ENCODE peak calls at places on chromosomes 11 and 22, in four cellular contexts. H, J, I and P are unnamed samples.

GRCh38 chr22:44664149-44664548 is 37.9 kb upstream of the PRR5 start:
- DNase-seq in I (no peak), H (no peak), J (no peak), P (peak)

GRCh38 chr11:103234974-103235373 is 125.7 kb downstream of the DYNC2H1 start:
- DNase-seq in J (no peak), H (no peak), I (no peak), P (no peak)

GRCh38 chr22:23894710-23895598 is 771 bp downstream of the MIF start:
- DNase-seq in J (peak), I (peak), H (peak), P (peak)

GRCh38 chr11:3202759-3203158 is 15.9 kb downstream of the MRGPRG start:
- DNase-seq in I (no peak), H (no peak), J (no peak), P (peak)

GRCh38 chr11:117794772-117795629 is 2.0 kb downstream of the DSCAML1 start:
- DNase-seq in I (no peak), J (no peak), H (no peak), P (no peak)

GRCh38 chr22:22397292-22397870 is 111.2 kb downstream of the ZNF280B start:
- DNase-seq in I (peak), H (peak), J (peak), P (no peak)

GRCh38 chr11:43515090-43515489 is 156.4 kb downstream of the TTC17 start:
- DNase-seq in J (peak), H (peak), I (no peak), P (peak)

GRCh38 chr11:118785362-118785761 is 5.6 kb downstream of the DDX6 start:
- DNase-seq in J (no peak), H (peak), I (no peak), P (no peak)

GRCh38 chr22:24997023-24997422 is 44.5 kb downstream of the KIAA1671 start:
- DNase-seq in I (no peak), H (no peak), J (no peak), P (no peak)

GRCh38 chr11:17494019-17494418 is 17.4 kb upstream of the ABCC8 start:
- DNase-seq in H (no peak), I (no peak), J (no peak), P (no peak)

GRCh38 chr11:92697461-92698314 is 271.8 kb upstream of the MTNR1B start:
- DNase-seq in H (no peak), J (no peak), I (no peak), P (peak)

GRCh38 chr11:131748146-131749050 is 378.0 kb downstream of the NTM start:
- DNase-seq in J (peak), I (no peak), H (peak), P (peak)

GRCh38 chr11:113618360-113618759 is 87.7 kb downstream of the TMPRSS5 start:
- DNase-seq in H (no peak), I (no peak), J (no peak), P (no peak)

GRCh38 chr11:64837887-64838351 is 6.5 kb downstream of the CDC42BPG start:
- DNase-seq in J (no peak), H (no peak), I (no peak), P (no peak)

GRCh38 chr11:31794546-31794945 is 16.6 kb downstream of the PAX6 start:
- DNase-seq in I (no peak), J (no peak), H (no peak), P (no peak)

GRCh38 chr22:28246392-28246791 is 327.3 kb upstream of the PITPNB start:
- DNase-seq in H (no peak), J (no peak), I (no peak), P (no peak)

GRCh38 chr11:6681949-6682348 is 1.2 kb downstream of the MRPL17 start:
- DNase-seq in H (peak), I (no peak), J (no peak), P (peak)

GRCh38 chr11:64128255-64129006 is 37.5 kb downstream of the MACROD1 start:
- DNase-seq in I (no peak), J (no peak), H (no peak), P (no peak)

GRCh38 chr11:72534859-72535547 is 100.7 kb upstream of the CLPB start:
- DNase-seq in H (no peak), J (no peak), I (peak), P (peak)

GRCh38 chr11:100833276-100833675 is 146.2 kb downstream of the ARHGAP42 start:
- DNase-seq in J (no peak), H (no peak), I (no peak), P (no peak)

GRCh38 chr11:124510279-124510678 is 33.2 kb downstream of the OR8B12 start:
- DNase-seq in J (no peak), I (no peak), H (no peak), P (no peak)

GRCh38 chr11:96013459-96014213 is 89.7 kb upstream of the MTMR2 start:
- DNase-seq in H (no peak), I (no peak), J (no peak), P (no peak)

GRCh38 chr22:39635719-39636118 is 65.2 kb downstream of the CACNA1I start:
- DNase-seq in H (no peak), I (no peak), J (no peak), P (no peak)

GRCh38 chr11:66580803-66581202 is 12.1 kb downstream of the CCDC87 start:
- DNase-seq in J (no peak), H (no peak), I (no peak), P (no peak)

GRCh38 chr11:34214961-34215805 is 109.8 kb downstream of the NAT10 start:
- DNase-seq in I (peak), J (no peak), H (no peak), P (no peak)

GRCh38 chr22:30906411-30906810 is 62.2 kb downstream of the MORC2 start:
- DNase-seq in J (no peak), I (no peak), H (no peak), P (no peak)

GRCh38 chr11:122441702-122442092 is 213.8 kb upstream of the UBASH3B start:
- DNase-seq in I (no peak), J (no peak), H (no peak), P (no peak)

GRCh38 chr22:43378011-43378704 is 33.7 kb upstream of the MPPED1 start:
- DNase-seq in I (no peak), H (no peak), J (peak), P (no peak)
- TF ChIP-seq YY1 in I (no peak), H (no peak), J (no peak), P (no peak)

DNA sequence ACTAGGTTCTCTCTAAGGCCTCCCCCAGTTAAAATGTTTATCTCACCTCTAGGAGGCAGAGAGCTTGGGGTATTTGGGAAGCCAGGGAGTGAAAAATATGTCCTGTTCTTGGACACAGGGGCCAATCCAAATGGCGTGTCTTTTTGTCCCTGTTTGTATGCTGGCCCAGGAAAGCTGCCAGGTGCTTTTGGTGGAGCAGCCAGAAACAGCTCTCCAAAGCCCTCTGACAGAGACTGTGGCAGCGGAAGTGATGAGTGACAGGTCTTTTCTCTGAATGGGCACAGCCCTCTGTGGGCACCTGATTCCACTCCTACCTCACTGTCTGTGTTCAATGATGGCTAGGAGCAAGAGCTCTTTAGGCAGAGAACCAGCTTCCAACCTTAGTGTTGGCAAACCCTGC is 106.4 kb upstream of the KIRREL3 start:
- DNase-seq in H (no peak), J (no peak), I (no peak), P (no peak)
- TF ChIP-seq ZBTB33 in H (no peak), J (no peak), I (no peak), P (no peak)

GRCh38 chr11:127651175-127651887 is 650.8 kb upstream of the KIRREL3 start:
- DNase-seq in J (no peak), I (no peak), H (no peak), P (no peak)
- TF ChIP-seq YY1 in J (no peak), I (no peak), H (no peak), P (no peak)

GRCh38 chr22:42292726-42293520 is 22.5 kb upstream of the TCF20 start:
- DNase-seq in H (no peak), J (no peak), I (no peak), P (no peak)
- TF ChIP-seq ZBTB33 in H (no peak), J (no peak), I (no peak), P (no peak)

DNA sequence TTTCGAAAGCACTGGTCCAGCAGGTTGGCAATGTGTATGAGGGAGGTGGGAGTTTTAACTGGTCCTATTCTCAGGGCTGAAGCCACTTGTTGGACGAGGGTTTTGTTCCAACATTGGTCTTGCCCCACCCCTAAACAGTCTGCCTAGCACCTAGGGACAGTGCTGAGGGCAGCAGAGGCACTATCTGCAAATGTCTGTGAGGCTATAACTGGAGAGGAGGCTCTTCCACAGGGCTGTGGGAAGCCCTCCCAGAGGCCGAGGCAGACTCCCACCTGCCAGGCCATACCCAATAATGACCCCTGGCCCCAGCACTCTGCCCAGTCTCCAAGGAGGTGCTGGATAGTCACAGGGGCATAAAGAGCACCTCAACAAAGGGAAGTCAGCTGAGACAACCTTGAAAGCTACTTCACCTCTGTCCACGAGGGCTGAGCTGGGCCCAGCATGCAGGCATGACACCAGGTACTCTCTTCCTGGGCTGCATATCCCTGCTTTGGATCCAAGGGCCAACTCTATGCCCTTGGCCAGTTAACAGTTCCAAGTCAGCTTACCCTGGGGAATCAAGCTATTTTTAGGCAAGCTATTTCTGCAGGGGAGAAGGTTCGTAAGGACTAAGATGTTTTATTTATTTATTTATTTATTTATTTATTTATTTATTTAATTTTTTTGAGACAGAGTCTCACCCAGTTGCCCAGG is 40.2 kb upstream of the SLC25A1 start:
- DNase-seq in I (no peak), J (no peak), H (peak), P (no peak)
- TF ChIP-seq YY1 in I (no peak), J (no peak), H (no peak), P (no peak)

DNA sequence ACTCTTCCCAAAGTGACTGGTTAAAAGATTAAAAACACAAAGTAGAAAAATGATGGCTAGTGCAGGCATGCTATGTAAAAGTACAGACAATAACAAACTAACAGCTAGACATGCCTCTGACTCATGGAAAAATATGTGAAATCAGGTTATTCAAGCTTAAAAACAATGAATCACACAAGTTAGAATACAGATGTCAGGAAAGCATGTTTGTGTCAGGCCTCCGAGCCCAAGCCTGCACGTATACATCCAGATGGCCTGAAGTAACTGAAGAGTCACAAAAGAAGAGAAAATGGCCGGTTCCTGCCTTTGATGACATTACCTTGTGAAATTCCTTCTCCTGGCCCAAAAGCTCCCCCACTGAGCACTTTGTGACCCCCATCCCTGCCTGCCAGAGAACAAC is 110.1 kb downstream of the NOX4 start:
- DNase-seq in J (no peak), I (no peak), H (no peak), P (no peak)
- TF ChIP-seq ZBTB33 in J (no peak), I (no peak), H (no peak), P (no peak)

DNA sequence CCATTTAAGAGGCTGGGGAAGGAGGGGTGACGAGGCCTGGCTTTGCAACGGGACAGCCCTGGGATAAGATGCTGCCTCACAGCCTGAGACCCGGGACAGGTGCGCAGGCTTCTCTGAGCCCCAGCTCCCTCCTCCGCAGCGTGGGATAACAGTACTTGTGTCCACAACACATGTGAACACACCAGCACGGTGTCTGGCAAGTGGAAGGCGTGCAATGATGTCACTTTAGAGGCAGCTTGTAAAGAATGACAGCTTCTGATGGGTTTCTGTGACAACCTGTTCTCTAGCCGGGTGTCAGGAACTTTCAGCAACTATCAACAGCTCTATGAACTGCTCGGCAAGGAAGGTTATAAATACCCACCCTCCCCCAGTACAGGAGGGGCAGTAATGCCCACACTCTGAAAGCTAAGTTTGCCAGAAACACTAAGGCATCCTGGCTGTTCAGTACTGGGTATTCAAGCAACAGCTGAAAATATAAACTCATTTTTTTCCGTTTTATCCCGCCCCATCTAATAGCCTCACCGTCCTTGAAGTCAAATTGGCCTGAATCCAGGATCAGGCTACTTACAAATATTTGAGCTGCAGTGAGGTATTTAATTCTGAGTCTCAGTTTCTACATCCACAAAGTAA is 59.7 kb downstream of the MYH9 start:
- DNase-seq in J (no peak), I (no peak), H (no peak), P (no peak)
- TF ChIP-seq YY1 in J (no peak), I (no peak), H (no peak), P (no peak)

GRCh38 chr22:33859311-33859710 is 61.0 kb downstream of the LARGE1 start:
- DNase-seq in J (no peak), I (no peak), H (no peak), P (no peak)

GRCh38 chr22:33864723-33865130 is 55.5 kb downstream of the LARGE1 start:
- DNase-seq in J (peak), I (no peak), H (no peak), P (no peak)

GRCh38 chr22:33865248-33865647 is 55.0 kb downstream of the LARGE1 start:
- DNase-seq in J (peak), H (no peak), I (no peak), P (no peak)

GRCh38 chr22:33861216-33861875 is 58.9 kb downstream of the LARGE1 start:
- DNase-seq in I (no peak), H (no peak), J (no peak), P (no peak)

DNA sequence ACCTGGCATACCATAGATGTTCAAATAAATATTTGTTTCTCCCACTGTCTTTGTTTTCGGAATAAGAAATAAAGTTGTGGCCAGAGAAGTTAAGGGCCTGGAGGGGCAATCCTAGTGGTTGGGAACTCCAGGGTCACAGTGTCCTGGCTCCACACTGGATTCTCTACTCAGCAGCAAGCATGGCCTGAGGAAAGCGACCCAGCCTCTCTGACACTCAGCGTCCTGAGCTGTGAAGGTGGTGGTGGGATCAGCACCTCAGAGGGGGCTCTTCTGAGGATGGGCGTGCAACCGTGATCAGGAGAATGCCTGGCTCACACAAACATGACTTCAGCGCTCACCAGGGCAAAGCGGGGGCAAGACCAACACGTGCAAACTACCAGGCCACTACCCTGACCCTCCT is 59.9 kb downstream of the LARGE1 start:
- DNase-seq in J (no peak), I (no peak), H (no peak), P (no peak)
- TF ChIP-seq ZBTB33 in J (no peak), I (no peak), H (no peak), P (no peak)

DNA sequence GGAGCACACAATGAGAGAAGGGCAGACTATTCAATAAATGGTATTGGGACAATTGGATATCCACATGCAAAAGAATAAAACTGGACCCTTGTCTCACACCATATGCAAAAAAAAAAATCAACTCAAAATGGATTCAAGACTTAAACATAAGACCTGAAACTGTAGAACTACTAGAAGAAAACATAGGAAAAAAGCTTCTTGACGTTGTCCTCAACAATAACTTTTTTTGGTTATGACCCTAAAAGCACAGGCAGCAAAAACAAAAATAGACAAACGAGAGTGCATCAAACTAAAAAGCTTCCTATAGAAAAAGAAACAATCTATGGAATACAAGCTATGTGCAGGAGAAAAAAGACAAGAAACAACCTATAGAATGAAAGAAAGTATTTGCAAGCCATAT is 37.1 kb upstream of the EED start:
- DNase-seq in H (no peak), J (no peak), I (no peak), P (no peak)
- TF ChIP-seq YY1 in H (no peak), J (no peak), I (no peak), P (no peak)

GRCh38 chr11:14127679-14128078 is 165.2 kb downstream of the SPON1 start:
- DNase-seq in H (no peak), I (no peak), J (no peak), P (no peak)

GRCh38 chr11:14124886-14125285 is 162.4 kb downstream of the SPON1 start:
- DNase-seq in J (no peak), I (no peak), H (no peak), P (no peak)

GRCh38 chr11:14124345-14124744 is 161.8 kb downstream of the SPON1 start:
- DNase-seq in H (no peak), J (no peak), I (no peak), P (no peak)

DNA sequence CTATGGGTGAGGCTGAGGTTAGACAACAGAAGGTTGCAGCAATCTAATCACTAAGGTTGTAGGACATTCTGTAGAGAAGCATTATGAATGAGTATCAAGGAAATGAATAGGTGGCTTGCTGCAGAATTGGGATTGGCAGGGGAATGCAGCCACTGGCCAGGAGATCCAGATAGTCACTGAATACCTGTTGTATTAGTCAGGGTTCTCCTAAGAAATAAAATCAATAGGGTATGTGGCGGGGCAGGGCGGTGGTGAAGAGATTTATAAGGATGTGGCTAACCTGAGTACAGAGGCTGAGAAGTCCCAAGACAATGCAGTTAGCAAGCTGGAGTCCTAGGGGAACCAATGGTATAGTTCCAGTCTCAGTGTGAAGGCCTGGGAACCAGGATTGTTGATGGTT is 163.0 kb downstream of the SPON1 start:
- DNase-seq in H (no peak), J (no peak), I (peak), P (no peak)
- TF ChIP-seq ZBTB33 in H (no peak), J (no peak), I (no peak), P (no peak)